ENCODE peak calls at places on chromosome 11, in eight cellular contexts. P, L, Z, K, W, Y, Q and V are unnamed samples.
A peak's percentile ranks its signal among the peaks of the same experiment; 100 is the strongest.

GRCh38 chr11:16511109-16511806 is 154.9 kb upstream of the SOX6 start:
- DNase-seq in P (no peak), L (no peak), Z (no peak), K (no peak), W (peak; percentile 96), Y (no peak), Q (no peak), V (no peak)

GRCh38 chr11:124846058-124846719 is 19.0 kb upstream of the ROBO3 start:
- DNase-seq in P (no peak), L (no peak), Z (no peak), K (no peak), W (no peak), Y (no peak), Q (no peak), V (no peak)

GRCh38 chr11:130718118-130718517 is 198.2 kb downstream of the SNX19 start:
- DNase-seq in P (no peak), L (no peak), Z (no peak), K (no peak), W (no peak), Y (no peak), Q (no peak), V (no peak)

GRCh38 chr11:34492806-34493414 is 20.7 kb downstream of the ELF5 start:
- DNase-seq in P (no peak), L (peak; percentile 64), Z (peak; percentile 67), K (peak; percentile 53), W (peak; percentile 51), Y (peak; percentile 66), Q (no peak), V (peak; percentile 85)

GRCh38 chr11:58905716-58906547 is 33.4 kb upstream of the GLYATL1 start:
- DNase-seq in P (peak; percentile 64), L (peak; percentile 17), Z (no peak), K (peak; percentile 50), W (peak; percentile 91), Y (peak; percentile 75), Q (peak; percentile 64), V (peak; percentile 52)

GRCh38 chr11:94732617-94733292 is 35.4 kb upstream of the AMOTL1 start:
- DNase-seq in P (no peak), L (peak; percentile 95), Z (peak; percentile 61), K (no peak), W (peak; percentile 87), Y (peak; percentile 60), Q (peak; percentile 64), V (no peak)

GRCh38 chr11:57658023-57658361 is 430 bp downstream of the CLP1 start:
- DNase-seq in P (no peak), L (no peak), Z (no peak), K (no peak), W (no peak), Y (no peak), Q (no peak), V (no peak)

GRCh38 chr11:112852141-112852853 is 108.9 kb upstream of the NCAM1 start:
- DNase-seq in P (no peak), L (no peak), Z (no peak), K (no peak), W (no peak), Y (no peak), Q (no peak), V (no peak)

GRCh38 chr11:126072141-126072741 is 9.6 kb upstream of the CDON start:
- DNase-seq in P (no peak), L (no peak), Z (no peak), K (no peak), W (no peak), Y (no peak), Q (no peak), V (no peak)

GRCh38 chr11:130522284-130522961 is 74.0 kb downstream of the ADAMTS15 start:
- DNase-seq in P (peak; percentile 85), L (peak; percentile 83), Z (peak; percentile 96), K (peak; percentile 76), W (peak; percentile 97), Y (peak; percentile 81), Q (peak; percentile 91), V (peak; percentile 85)

GRCh38 chr11:82682003-82682751 is 51.5 kb downstream of the FAM181B start:
- DNase-seq in P (no peak), L (peak; percentile 61), Z (no peak), K (peak; percentile 16), W (peak; percentile 75), Y (peak; percentile 76), Q (no peak), V (peak; percentile 10)

GRCh38 chr11:115145316-115145715 is 358.9 kb downstream of the CADM1 start:
- DNase-seq in P (no peak), L (no peak), Z (no peak), K (no peak), W (no peak), Y (no peak), Q (no peak), V (no peak)

GRCh38 chr11:17802491-17802890 is 67.9 kb downstream of the KCNC1 start:
- DNase-seq in P (no peak), L (no peak), Z (no peak), K (no peak), W (no peak), Y (no peak), Q (no peak), V (no peak)

GRCh38 chr11:104965735-104966134 is 2.6 kb downstream of the CASP4 start:
- DNase-seq in P (no peak), L (no peak), Z (no peak), K (no peak), W (no peak), Y (no peak), Q (no peak), V (no peak)
- H3K4me1 ChIP-seq in P (peaks cover 27% of the 10 kb centered on the region), L (peaks cover 20% of the 10 kb centered on the region), Z (peaks cover 20% of the 10 kb centered on the region), K (peaks cover 39% of the 10 kb centered on the region), W (peaks cover 10% of the 10 kb centered on the region), Y (no peaks in the 10 kb centered on the region), Q (no peaks in the 10 kb centered on the region), V (peaks cover 38% of the 10 kb centered on the region)

GRCh38 chr11:67489203-67489859 is 6.5 kb downstream of the AIP start:
- DNase-seq in P (no peak), L (no peak), Z (no peak), K (peak; percentile 47), W (no peak), Y (no peak), Q (no peak), V (no peak)

GRCh38 chr11:67484847-67485311 is 2.1 kb downstream of the AIP start:
- DNase-seq in P (peak; percentile 45), L (no peak), Z (no peak), K (peak; percentile 57), W (no peak), Y (no peak), Q (peak; percentile 62), V (no peak)

GRCh38 chr11:67488155-67488480 is 5.3 kb downstream of the AIP start:
- DNase-seq in P (no peak), L (no peak), Z (no peak), K (no peak), W (no peak), Y (no peak), Q (no peak), V (no peak)

GRCh38 chr11:67483901-67484665 is 1.3 kb downstream of the AIP start:
- DNase-seq in P (peak; percentile 12), L (no peak), Z (no peak), K (peak; percentile 11), W (no peak), Y (no peak), Q (peak; percentile 63), V (no peak)

GRCh38 chr11:67486481-67487195 is 3.8 kb downstream of the AIP start:
- DNase-seq in P (no peak), L (no peak), Z (no peak), K (peak; percentile 60), W (no peak), Y (no peak), Q (peak; percentile 9), V (no peak)
- TF ChIP-seq POLR2A in P (no peak), L (no peak), Z (no peak), K (no peak), W (no peak), Y (no peak), Q (no peak), V (no peak)

GRCh38 chr11:68848429-68848828 is 6.7 kb upstream of the CPT1A start:
- DNase-seq in P (no peak), L (no peak), Z (no peak), K (no peak), W (no peak), Y (no peak), Q (no peak), V (no peak)
- H3K27ac ChIP-seq in P (no peak overlapping the region), L (no peak overlapping the region), Z (no peak overlapping the region), K (no peak overlapping the region), W (no peak overlapping the region), Y (no peak overlapping the region), Q (no peak overlapping the region), V (no peak overlapping the region)

GRCh38 chr11:118524757-118525465 is 2.4 kb upstream of the TTC36 start:
- DNase-seq in P (no peak), L (no peak), Z (no peak), K (no peak), W (no peak), Y (no peak), Q (no peak), V (no peak)

GRCh38 chr11:118522571-118523072 is 4.7 kb upstream of the TTC36 start:
- DNase-seq in P (no peak), L (peak; percentile 28), Z (peak; percentile 34), K (no peak), W (peak; percentile 30), Y (peak; percentile 42), Q (no peak), V (peak; percentile 39)

GRCh38 chr11:118521892-118522311 is 5.4 kb upstream of the TTC36 start:
- DNase-seq in P (no peak), L (no peak), Z (no peak), K (no peak), W (no peak), Y (no peak), Q (no peak), V (no peak)

GRCh38 chr11:118526688-118527087 is 586 bp upstream of the TTC36 start:
- DNase-seq in P (no peak), L (no peak), Z (no peak), K (no peak), W (no peak), Y (no peak), Q (no peak), V (no peak)

DNA sequence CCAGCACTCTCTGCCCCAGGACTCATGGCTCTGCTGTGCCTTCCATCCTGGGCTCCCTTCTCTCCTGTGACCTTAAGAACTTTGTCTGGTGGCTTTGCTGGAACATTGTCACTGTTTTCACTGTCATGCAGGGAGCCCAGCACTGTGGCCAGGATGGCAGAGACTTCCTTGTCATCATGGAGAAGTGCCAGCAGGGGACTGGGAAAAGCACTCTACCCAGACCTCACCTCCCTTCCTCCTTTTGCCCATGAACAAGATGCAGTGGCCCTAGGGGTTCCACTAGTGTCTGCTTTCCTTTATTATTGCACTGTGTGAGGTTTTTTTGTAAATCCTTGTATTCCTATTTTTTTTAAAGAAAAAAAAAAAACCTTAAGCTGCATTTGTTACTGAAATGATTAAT is 2.9 kb upstream of the TTC36 start:
- DNase-seq in P (no peak), L (no peak), Z (peak; percentile 41), K (no peak), W (no peak), Y (no peak), Q (no peak), V (no peak)
- H3K4me1 ChIP-seq in P (peaks cover 11% of the 10 kb centered on the region), L (no peaks in the 10 kb centered on the region), Z (peaks cover 15% of the 10 kb centered on the region), K (peaks cover 2% of the 10 kb centered on the region), W (peaks cover 2% of the 10 kb centered on the region), Y (no peaks in the 10 kb centered on the region), Q (no peaks in the 10 kb centered on the region), V (peaks cover 19% of the 10 kb centered on the region)